ENCODE peak calls at places on chromosomes 5 and 9, in seven cellular contexts. I is Right ventricle myocardium inferior; H is OCI-LY7; Q is stimulated activated CD4-positive, alpha-beta T cell treated with anti-CD3 and anti-CD28 coated beads, Interleukin-2, amount 100 ng/mL, for 4 hours; Z is skeletal muscle cell; J is BE2C; R is stimulated activated naive CD8-positive, alpha-beta T cell treated with anti-CD3 and anti-CD28 coated beads, Interleukin-15, Interleukin-2, amounts not matched to agents 100 U/mL and 50 U/mL, for 24 hours. T is an unnamed sample.

GRCh38 chr9:107024193-107024592 is 161.2 kb downstream of the ZNF462 start:
- DNase-seq in Z (no peak), I (no peak), R (no peak), Q (no peak), H (peak; percentile 86), J (no peak), T (no peak)

GRCh38 chr5:135337064-135337463 is 62.0 kb downstream of the MACROH2A1 start:
- DNase-seq in R (no peak), Z (no peak), I (no peak), H (no peak), J (no peak), Q (no peak), T (no peak)

GRCh38 chr9:135480071-135480941 is 724 bp downstream of the PPP1R26 start:
- DNase-seq in Q (no peak), I (no peak), H (no peak), Z (no peak), J (no peak), R (no peak), T (no peak)

GRCh38 chr5:154714271-154714986 is 40.7 kb upstream of the LARP1 start:
- DNase-seq in I (no peak), Q (no peak), J (no peak), H (no peak), Z (no peak), R (no peak), T (no peak)

GRCh38 chr9:122180633-122181032 is 20.9 kb downstream of the MORN5 start:
- DNase-seq in I (no peak), J (peak; percentile 38), R (no peak), Q (no peak), Z (peak; percentile 57), H (no peak), T (peak; percentile 53)

GRCh38 chr9:114031037-114031436 is 47.1 kb downstream of the AMBP start:
- DNase-seq in H (no peak), Z (no peak), I (no peak), Q (no peak), J (no peak), R (no peak), T (no peak)

GRCh38 chr5:116576043-116576713 is 1.6 kb upstream of the SEMA6A start:
- DNase-seq in H (peak; percentile 35), R (peak; percentile 62), I (peak; percentile 77), Z (no peak), Q (no peak), J (peak; percentile 89), T (no peak)

GRCh38 chr9:114321759-114322158 is 1.1 kb upstream of the ORM1 start:
- DNase-seq in Z (no peak), J (no peak), Q (no peak), R (no peak), I (no peak), H (no peak), T (no peak)

GRCh38 chr5:135244620-135245021 is 154.4 kb downstream of the MACROH2A1 start:
- DNase-seq in Z (no peak), Q (no peak), R (no peak), H (no peak), J (no peak), I (no peak), T (no peak)

GRCh38 chr9:70595211-70595610 is 180.8 kb upstream of the KLF9 start:
- DNase-seq in J (no peak), H (no peak), R (no peak), Q (no peak), I (no peak), Z (no peak), T (no peak)

GRCh38 chr5:9903806-9904205 is 273.7 kb upstream of the TAS2R1 start:
- DNase-seq in J (peak; percentile 92), H (no peak), Q (no peak), R (no peak), I (no peak), Z (peak; percentile 76), T (no peak)

T was measured in GM04503.